ENCODE peak calls at places on chromosomes 16 and 17, in seven cellular contexts. O, D, L, K, A, H and G are unnamed samples. For H3K9me3, the result is how much of the 10 kb centered on the place peaks cover.

GRCh38 chr16:49821614-49822282 is 34.2 kb downstream of the ZNF423 start:
- DNase-seq in O (no peak), D (no peak), L (no peak), K (no peak), A (peak), H (no peak), G (no peak)

GRCh38 chr17:62179525-62180161 is 114.6 kb upstream of the MED13 start:
- DNase-seq in O (no peak), D (no peak), L (no peak), K (no peak), A (no peak), H (peak), G (no peak)

GRCh38 chr17:41982026-41982989 is 15.7 kb downstream of the CNP start:
- DNase-seq in O (no peak), D (no peak), L (no peak), K (no peak), A (no peak), H (peak), G (no peak)

GRCh38 chr16:75535211-75535843 is 581 bp downstream of the CHST5 start:
- DNase-seq in O (peak), D (no peak), L (no peak), K (no peak), A (no peak), H (no peak), G (no peak)

GRCh38 chr16:55832788-55833583 is at the start of gene CES1:
- DNase-seq in O (peak), D (peak), L (peak), K (no peak), A (peak), H (no peak), G (no peak)

GRCh38 chr17:73155410-73156165 is 9.2 kb upstream of the SSTR2 start:
- DNase-seq in O (no peak), D (no peak), L (peak), K (no peak), A (peak), H (no peak), G (no peak)

GRCh38 chr17:3659541-3660111 is 8.8 kb downstream of the TAX1BP3 start:
- DNase-seq in O (peak), D (no peak), L (no peak), K (peak), A (no peak), H (peak), G (no peak)

GRCh38 chr17:65057520-65058075 is 1.1 kb upstream of the GNA13 start:
- DNase-seq in O (no peak), D (no peak), L (peak), K (no peak), A (no peak), H (no peak), G (no peak)

GRCh38 chr17:76421054-76421427 is 31.9 kb downstream of the UBE2O start:
- DNase-seq in O (peak), D (no peak), L (no peak), K (no peak), A (no peak), H (peak), G (no peak)
- H3K27ac ChIP-seq in O (no peak), D (no peak), L (no peak), K (peak), A (no peak), H (no peak), G (no peak)

GRCh38 chr16:71439531-71439930 is 2.3 kb downstream of the TLE7 start:
- DNase-seq in O (no peak), D (no peak), L (no peak), K (no peak), A (no peak), H (peak), G (no peak)

GRCh38 chr16:71441348-71441781 is 489 bp downstream of the TLE7 start:
- DNase-seq in O (no peak), D (no peak), L (no peak), K (no peak), A (no peak), H (no peak), G (no peak)

GRCh38 chr16:71442041-71442440 is at the start of gene TLE7:
- DNase-seq in O (no peak), D (no peak), L (no peak), K (no peak), A (no peak), H (no peak), G (no peak)

GRCh38 chr16:71440669-71441347 is 1.0 kb downstream of the TLE7 start:
- DNase-seq in O (no peak), D (no peak), L (no peak), K (no peak), A (peak), H (no peak), G (no peak)

DNA sequence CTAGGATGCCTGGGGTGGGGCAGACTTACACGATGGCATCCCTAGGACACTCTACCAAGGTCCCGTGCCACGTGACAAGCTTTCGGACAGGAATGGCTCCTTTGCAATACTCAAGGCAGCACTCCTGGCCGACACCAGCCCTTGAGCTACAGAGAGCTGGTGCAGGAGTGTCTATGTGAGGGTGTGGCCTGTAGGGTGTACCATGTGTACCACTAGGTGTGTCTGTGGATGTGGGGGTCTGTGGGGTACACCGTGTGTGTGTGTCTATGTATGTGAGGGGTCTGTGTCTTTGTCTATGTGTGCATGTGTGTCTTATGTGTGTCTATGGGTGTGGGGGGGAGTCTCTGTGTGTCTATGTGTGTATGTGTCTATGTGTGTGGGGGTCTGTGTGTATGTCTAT is 1.9 kb upstream of the TLE7 start:
- DNase-seq in O (no peak), D (no peak), L (no peak), K (no peak), A (no peak), H (no peak), G (no peak)
- H3K9me3 ChIP-seq in O (half or more), D (under half), L (under half), K (half or more), A (under half), H (under half), G (under half)

GRCh38 chr16:6926341-6926740 is 406.3 kb upstream of the RBFOX1 start:
- DNase-seq in O (no peak), D (no peak), L (no peak), K (no peak), A (no peak), H (no peak), G (no peak)

GRCh38 chr16:6929868-6930267 is 402.8 kb upstream of the RBFOX1 start:
- DNase-seq in O (no peak), D (no peak), L (no peak), K (no peak), A (no peak), H (no peak), G (no peak)

DNA sequence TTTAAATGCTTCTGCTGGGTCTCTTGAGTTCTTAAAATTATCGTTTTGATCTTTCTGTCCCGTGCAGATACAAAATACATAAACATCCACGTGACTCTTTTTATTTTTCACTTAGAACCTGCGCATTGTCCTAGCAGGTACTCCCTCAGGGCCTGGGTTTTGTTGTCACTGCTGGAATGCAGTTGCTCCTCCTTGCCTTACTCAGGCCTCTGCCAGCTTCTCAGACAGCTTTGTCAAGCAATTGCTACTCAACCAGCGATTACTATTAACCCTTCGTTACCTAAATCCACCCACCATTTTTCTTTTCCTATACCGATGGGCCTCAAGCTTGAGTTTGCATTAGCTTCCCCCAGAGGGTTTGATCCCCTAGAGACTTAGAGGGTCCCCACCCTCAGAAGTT is 405.9 kb upstream of the RBFOX1 start:
- DNase-seq in O (no peak), D (no peak), L (no peak), K (no peak), A (peak), H (no peak), G (no peak)
- H3K27ac ChIP-seq in O (no peak), D (no peak), L (no peak), K (no peak), A (peak), H (no peak), G (no peak)

GRCh38 chr16:15976929-15977637 is 27.7 kb downstream of the ABCC1 start:
- DNase-seq in O (no peak), D (no peak), L (no peak), K (no peak), A (no peak), H (no peak), G (no peak)
- H3K9me3 ChIP-seq in O (under half), D (under half), L (under half), K (under half), A (under half), H (under half), G (under half)

DNA sequence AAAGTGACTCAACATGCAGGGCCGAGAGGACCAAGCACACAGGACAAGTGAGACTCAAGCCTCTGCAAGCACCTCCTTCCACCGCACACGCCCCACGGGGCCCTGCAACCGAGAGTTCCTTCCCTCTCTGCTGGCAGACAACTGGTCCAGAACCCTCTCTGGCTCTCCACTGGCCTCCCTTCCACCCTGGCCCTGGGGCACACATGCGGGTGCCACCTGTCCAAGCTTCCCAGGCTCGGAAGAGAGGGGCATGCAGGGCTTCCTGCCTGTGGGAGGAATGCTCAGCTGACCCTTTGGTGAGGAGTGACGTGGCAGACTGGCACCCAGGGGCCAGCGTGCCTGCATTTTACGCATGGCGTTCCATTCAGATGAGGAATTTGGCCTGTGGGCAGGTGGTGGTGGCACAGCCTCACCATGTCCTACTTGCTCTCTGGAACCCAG is 59.8 kb downstream of the PIPOX start:
- DNase-seq in O (no peak), D (no peak), L (no peak), K (no peak), A (no peak), H (no peak), G (no peak)
- H3K27ac ChIP-seq in O (no peak), D (no peak), L (no peak), K (no peak), A (peak), H (no peak), G (no peak)

DNA sequence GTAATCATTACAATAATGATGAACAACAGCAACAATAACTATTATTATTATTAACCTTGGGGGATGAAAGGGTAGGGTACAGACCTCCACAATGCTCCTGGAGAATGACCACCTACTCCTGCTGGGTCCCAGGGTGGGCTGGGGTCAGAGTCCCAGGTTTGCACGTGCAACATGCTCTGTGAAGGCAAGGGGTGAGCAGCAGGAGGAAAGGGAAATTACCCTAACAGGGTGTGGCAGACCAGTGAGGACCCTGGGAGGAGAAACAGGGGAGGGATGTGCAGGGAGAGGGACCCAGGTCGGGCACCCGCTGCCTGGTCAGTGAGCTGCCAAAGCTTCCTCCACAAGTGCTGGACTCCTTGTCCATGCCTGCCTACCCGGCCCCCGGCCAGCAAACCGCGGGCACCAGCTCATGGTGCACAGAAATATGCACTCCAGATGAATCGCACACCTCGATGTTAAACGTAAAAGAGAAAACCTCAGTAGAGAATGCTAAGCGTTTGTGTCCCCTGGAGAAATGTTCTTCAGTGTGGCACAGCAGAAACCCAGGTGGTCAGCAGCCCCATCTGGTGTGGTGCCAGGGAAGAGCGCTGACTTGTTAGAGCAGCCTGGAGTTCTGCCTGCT is 767.1 kb downstream of the KCNJ18 start:
- DNase-seq in O (no peak), D (no peak), L (no peak), K (no peak), A (no peak), H (no peak), G (no peak)
- H3K9me3 ChIP-seq in O (under half), D (under half), L (under half), K (under half), A (under half), H (under half), G (under half)

GRCh38 chr16:72976747-72977064 is 71.2 kb downstream of the ZFHX3 start:
- DNase-seq in O (no peak), D (no peak), L (no peak), K (no peak), A (no peak), H (no peak), G (no peak)
- H3K27ac ChIP-seq in O (no peak), D (no peak), L (no peak), K (no peak), A (no peak), H (no peak), G (no peak)

GRCh38 chr16:66275795-66276428 is 90.6 kb upstream of the CDH5 start:
- DNase-seq in O (no peak), D (peak), L (peak), K (no peak), A (peak), H (peak), G (peak)
- H3K9me3 ChIP-seq in O (under half), D (under half), L (under half), K (under half), A (under half), H (under half), G (under half)